ENCODE peak calls at places on chromosome 3, in six cellular contexts. One of them, this sample, is unnamed.

GRCh38 chr3:183515968-183516851 is 39.3 kb downstream of the KLHL6 start:
- DNase-seq in GM12878: peak; percentile 77
- DNase-seq in A549: no peak
- DNase-seq in HepG2: no peak
- DNase-seq in endothelial cell of umbilical vein: no peak
- DNase-seq in K562: no peak
- DNase-seq in this sample: peak; percentile 29

GRCh38 chr3:8571256-8571655 is 69.6 kb downstream of the LMCD1 start:
- DNase-seq in GM12878: no peak
- DNase-seq in A549: no peak
- DNase-seq in HepG2: no peak
- DNase-seq in endothelial cell of umbilical vein: peak; percentile 26
- DNase-seq in K562: no peak
- DNase-seq in this sample: peak; percentile 6

GRCh38 chr3:167184511-167184910 is 195.6 kb downstream of the ZBBX start:
- DNase-seq in GM12878: no peak
- DNase-seq in A549: no peak
- DNase-seq in HepG2: peak; percentile 1
- DNase-seq in endothelial cell of umbilical vein: no peak
- DNase-seq in K562: no peak
- DNase-seq in this sample: no peak

GRCh38 chr3:67109651-67110204 is 111.6 kb downstream of the KBTBD8 start:
- DNase-seq in GM12878: no peak
- DNase-seq in A549: peak; percentile 4
- DNase-seq in HepG2: peak; percentile 46
- DNase-seq in endothelial cell of umbilical vein: peak; percentile 69
- DNase-seq in K562: peak; percentile 6
- DNase-seq in this sample: peak; percentile 21

GRCh38 chr3:61157414-61157813 is 93.8 kb downstream of the FHIT start:
- DNase-seq in GM12878: peak; percentile 21
- DNase-seq in A549: no peak
- DNase-seq in HepG2: no peak
- DNase-seq in endothelial cell of umbilical vein: no peak
- DNase-seq in K562: no peak
- DNase-seq in this sample: no peak

GRCh38 chr3:69058180-69058946 is 6.2 kb upstream of the TMF1 start:
- DNase-seq in GM12878: no peak
- DNase-seq in A549: no peak
- DNase-seq in HepG2: no peak
- DNase-seq in endothelial cell of umbilical vein: no peak
- DNase-seq in K562: no peak
- DNase-seq in this sample: peak; percentile 50

GRCh38 chr3:165920984-165921383 is 83.8 kb upstream of the BCHE start:
- DNase-seq in GM12878: no peak
- DNase-seq in A549: no peak
- DNase-seq in HepG2: no peak
- DNase-seq in endothelial cell of umbilical vein: no peak
- DNase-seq in K562: no peak
- DNase-seq in this sample: no peak

GRCh38 chr3:134030801-134031619 is 1.3 kb upstream of the SLCO2A1 start:
- DNase-seq in GM12878: no peak
- DNase-seq in A549: no peak
- DNase-seq in HepG2: no peak
- DNase-seq in endothelial cell of umbilical vein: no peak
- DNase-seq in K562: no peak
- DNase-seq in this sample: no peak

GRCh38 chr3:156434921-156435320 is 120.0 kb downstream of the SSR3 start:
- DNase-seq in GM12878: no peak
- DNase-seq in A549: no peak
- DNase-seq in HepG2: no peak
- DNase-seq in endothelial cell of umbilical vein: no peak
- DNase-seq in K562: no peak
- DNase-seq in this sample: no peak

GRCh38 chr3:149114458-149114857 is 15.0 kb upstream of the HPS3 start:
- DNase-seq in GM12878: no peak
- DNase-seq in A549: no peak
- DNase-seq in HepG2: no peak
- DNase-seq in endothelial cell of umbilical vein: no peak
- DNase-seq in K562: no peak
- DNase-seq in this sample: no peak

GRCh38 chr3:165225604-165226003 is 29.4 kb upstream of the SLITRK3 start:
- DNase-seq in GM12878: no peak
- DNase-seq in A549: no peak
- DNase-seq in HepG2: no peak
- DNase-seq in endothelial cell of umbilical vein: no peak
- DNase-seq in K562: no peak
- DNase-seq in this sample: no peak

GRCh38 chr3:52481819-52482521 is 13.2 kb upstream of the STAB1 start:
- DNase-seq in GM12878: no peak
- DNase-seq in A549: peak; percentile 12
- DNase-seq in HepG2: no peak
- DNase-seq in endothelial cell of umbilical vein: peak; percentile 29
- DNase-seq in K562: peak; percentile 67
- DNase-seq in this sample: peak; percentile 45

GRCh38 chr3:114770874-114771273 is 376.2 kb downstream of the ZBTB20 start:
- DNase-seq in GM12878: no peak
- DNase-seq in A549: no peak
- DNase-seq in HepG2: no peak
- DNase-seq in endothelial cell of umbilical vein: no peak
- DNase-seq in K562: no peak
- DNase-seq in this sample: peak; percentile 1

GRCh38 chr3:170424879-170425278 is 6.2 kb downstream of the CLDN11 start:
- DNase-seq in GM12878: no peak
- DNase-seq in A549: no peak
- DNase-seq in HepG2: no peak
- DNase-seq in endothelial cell of umbilical vein: peak; percentile 30
- DNase-seq in K562: no peak
- DNase-seq in this sample: no peak

GRCh38 chr3:142779591-142779990 is 55.8 kb downstream of the TRPC1 start:
- DNase-seq in GM12878: no peak
- DNase-seq in A549: no peak
- DNase-seq in HepG2: no peak
- DNase-seq in endothelial cell of umbilical vein: peak; percentile 29
- DNase-seq in K562: no peak
- DNase-seq in this sample: no peak

GRCh38 chr3:127547761-127548605 is 42.5 kb downstream of the TPRA1 start:
- DNase-seq in GM12878: no peak
- DNase-seq in A549: peak; percentile 68
- DNase-seq in HepG2: peak; percentile 14
- DNase-seq in endothelial cell of umbilical vein: peak; percentile 45
- DNase-seq in K562: peak; percentile 79
- DNase-seq in this sample: peak; percentile 71

GRCh38 chr3:52458031-52458760 is 2.8 kb downstream of the NISCH start:
- DNase-seq in GM12878: no peak
- DNase-seq in A549: no peak
- DNase-seq in HepG2: no peak
- DNase-seq in endothelial cell of umbilical vein: no peak
- DNase-seq in K562: no peak
- DNase-seq in this sample: no peak

GRCh38 chr3:48694610-48695051 is 8.9 kb upstream of the NCKIPSD start:
- DNase-seq in GM12878: no peak
- DNase-seq in A549: no peak
- DNase-seq in HepG2: no peak
- DNase-seq in endothelial cell of umbilical vein: peak; percentile 60
- DNase-seq in K562: no peak
- DNase-seq in this sample: no peak

GRCh38 chr3:18679226-18679625 is 254.1 kb upstream of the SATB1 start:
- DNase-seq in GM12878: no peak
- DNase-seq in A549: no peak
- DNase-seq in HepG2: no peak
- DNase-seq in endothelial cell of umbilical vein: no peak
- DNase-seq in K562: no peak
- DNase-seq in this sample: no peak

GRCh38 chr3:129575987-129576364 is 30.5 kb downstream of the PLXND1 start:
- DNase-seq in GM12878: no peak
- DNase-seq in A549: no peak
- DNase-seq in HepG2: no peak
- DNase-seq in endothelial cell of umbilical vein: no peak
- DNase-seq in K562: no peak
- DNase-seq in this sample: no peak

GRCh38 chr3:141063831-141064230 is 12.7 kb downstream of the SPSB4 start:
- DNase-seq in GM12878: no peak
- DNase-seq in A549: no peak
- DNase-seq in HepG2: no peak
- DNase-seq in endothelial cell of umbilical vein: no peak
- DNase-seq in K562: no peak
- DNase-seq in this sample: peak; percentile 61
- TF ChIP-seq MYC in GM12878: no peak
- TF ChIP-seq MYC in A549: no peak
- TF ChIP-seq MYC in HepG2: no peak
- TF ChIP-seq MYC in endothelial cell of umbilical vein: no peak
- TF ChIP-seq MYC in K562: no peak
- TF ChIP-seq MYC in this sample: no peak

GRCh38 chr3:37272743-37273142 is 98.4 kb upstream of the LRRFIP2 start:
- DNase-seq in GM12878: no peak
- DNase-seq in A549: no peak
- DNase-seq in HepG2: no peak
- DNase-seq in endothelial cell of umbilical vein: no peak
- DNase-seq in K562: no peak
- DNase-seq in this sample: peak; percentile 14
- TF ChIP-seq MYC in GM12878: no peak
- TF ChIP-seq MYC in A549: no peak
- TF ChIP-seq MYC in HepG2: no peak
- TF ChIP-seq MYC in endothelial cell of umbilical vein: no peak
- TF ChIP-seq MYC in K562: no peak
- TF ChIP-seq MYC in this sample: no peak

DNA sequence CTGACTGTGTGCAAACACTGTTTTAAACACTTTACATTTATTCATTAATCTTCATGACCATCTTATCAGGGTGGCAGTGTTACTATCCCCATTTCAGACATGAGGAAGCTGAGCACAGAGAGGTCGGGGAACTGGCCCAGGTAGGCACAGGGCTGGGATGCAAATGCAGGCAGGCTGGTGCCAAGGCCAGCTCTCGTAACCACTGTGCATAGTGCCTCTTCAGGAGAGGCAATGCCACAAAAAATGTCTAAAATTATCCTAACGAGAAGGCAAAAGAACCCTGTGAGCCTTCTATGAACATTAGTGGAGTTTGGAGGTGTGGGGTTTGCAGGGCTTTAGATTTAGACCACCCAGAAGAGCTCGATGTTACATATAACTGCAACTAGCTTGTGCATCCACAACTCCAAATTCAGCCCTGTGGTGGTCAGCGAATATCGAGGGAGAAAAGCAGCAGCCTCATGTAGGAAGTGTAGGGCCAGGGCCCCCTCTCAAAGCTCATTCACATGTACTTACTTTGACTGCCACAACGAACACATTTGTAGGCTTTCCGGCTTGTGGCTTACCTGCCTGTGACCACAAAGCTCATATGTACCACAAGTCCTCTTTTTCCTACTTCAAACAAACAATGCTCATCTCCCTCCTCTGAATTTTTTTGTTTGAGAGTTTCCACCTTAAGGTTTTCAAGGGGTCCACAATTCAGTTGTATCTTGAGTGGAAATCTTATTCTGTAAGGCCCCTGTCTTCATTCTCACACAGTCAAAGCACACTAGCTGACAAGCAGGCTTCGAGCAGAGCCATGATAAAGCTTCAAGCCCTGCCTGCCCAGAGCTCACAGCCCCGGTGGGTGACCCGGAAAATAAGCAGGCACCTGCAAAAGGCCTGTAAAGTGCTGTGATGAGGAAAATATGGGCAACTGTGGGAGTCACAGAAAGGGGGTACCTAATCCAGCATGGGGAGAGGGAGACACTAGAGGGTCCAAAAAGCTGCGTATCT is 722.9 kb upstream of the CFAP20DC start:
- DNase-seq in GM12878: no peak
- DNase-seq in A549: no peak
- DNase-seq in HepG2: no peak
- DNase-seq in endothelial cell of umbilical vein: no peak
- DNase-seq in K562: no peak
- DNase-seq in this sample: peak; percentile 6
- TF ChIP-seq MYC in GM12878: no peak
- TF ChIP-seq MYC in A549: no peak
- TF ChIP-seq MYC in HepG2: no peak
- TF ChIP-seq MYC in endothelial cell of umbilical vein: no peak
- TF ChIP-seq MYC in K562: no peak
- TF ChIP-seq MYC in this sample: no peak

GRCh38 chr3:26622634-26623408 is at the start of gene LRRC3B:
- DNase-seq in GM12878: no peak
- DNase-seq in A549: no peak
- DNase-seq in HepG2: no peak
- DNase-seq in endothelial cell of umbilical vein: no peak
- DNase-seq in K562: no peak
- DNase-seq in this sample: no peak
- TF ChIP-seq MYC in GM12878: no peak
- TF ChIP-seq MYC in A549: no peak
- TF ChIP-seq MYC in HepG2: no peak
- TF ChIP-seq MYC in endothelial cell of umbilical vein: no peak
- TF ChIP-seq MYC in K562: no peak
- TF ChIP-seq MYC in this sample: no peak

GRCh38 chr3:46954178-46954577 is 22.4 kb downstream of the CCDC12 start:
- DNase-seq in GM12878: no peak
- DNase-seq in A549: no peak
- DNase-seq in HepG2: no peak
- DNase-seq in endothelial cell of umbilical vein: no peak
- DNase-seq in K562: no peak
- DNase-seq in this sample: peak; percentile 56
- TF ChIP-seq MYC in GM12878: no peak
- TF ChIP-seq MYC in A549: no peak
- TF ChIP-seq MYC in HepG2: no peak
- TF ChIP-seq MYC in endothelial cell of umbilical vein: no peak
- TF ChIP-seq MYC in K562: no peak
- TF ChIP-seq MYC in this sample: no peak

DNA sequence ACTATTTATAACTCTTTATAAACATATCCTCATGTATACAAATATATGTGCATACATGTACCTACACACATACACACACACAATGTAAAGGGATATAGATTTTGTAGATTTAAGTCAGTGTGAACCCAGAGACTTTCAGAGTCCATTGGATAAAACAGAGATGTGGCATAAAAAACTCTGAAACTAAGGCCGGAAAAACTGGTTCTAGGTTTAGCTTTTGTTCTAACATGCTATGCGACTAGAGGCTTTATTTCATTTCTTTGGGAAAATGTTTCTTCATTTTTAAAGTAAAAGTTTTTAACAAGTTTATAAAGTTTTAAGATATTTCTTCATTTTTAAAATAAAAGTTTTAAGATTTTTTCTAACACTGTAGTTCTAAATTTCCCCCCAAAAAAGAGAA is 36.7 kb downstream of the ZPLD1 start:
- DNase-seq in GM12878: no peak
- DNase-seq in A549: no peak
- DNase-seq in HepG2: no peak
- DNase-seq in endothelial cell of umbilical vein: no peak
- DNase-seq in K562: no peak
- DNase-seq in this sample: no peak
- TF ChIP-seq MYC in GM12878: no peak
- TF ChIP-seq MYC in A549: no peak
- TF ChIP-seq MYC in HepG2: no peak
- TF ChIP-seq MYC in endothelial cell of umbilical vein: no peak
- TF ChIP-seq MYC in K562: no peak
- TF ChIP-seq MYC in this sample: no peak